ENCODE peak calls at places on chromosomes 11 and 22, in nine cellular contexts. U is psoas muscle, X is mucosa of descending colon, O is epithelial cell of esophagus, P is brain microvascular endothelial cell, M is gastrocnemius medialis, B is HCT116, N is heart right ventricle, C is Caco-2. Z is an unnamed sample.

GRCh38 chr11:26201411-26201810 is 130.5 kb upstream of the ANO3 start:
- DNase-seq in U (no peak), X (no peak), O (peak), P (peak), M (no peak), B (no peak), N (no peak), C (no peak), Z (peak)

GRCh38 chr11:72238040-72238450 is 5.9 kb downstream of the PHOX2A start:
- DNase-seq in U (no peak), X (peak), O (peak), P (peak), M (peak), B (peak), N (no peak), C (peak), Z (peak)

GRCh38 chr11:134152692-134153091 is 71.1 kb downstream of the NCAPD3 start:
- DNase-seq in U (no peak), X (no peak), O (no peak), P (no peak), M (no peak), B (no peak), N (no peak), C (no peak), Z (no peak)

GRCh38 chr11:130070109-130070828 is 575 bp downstream of the APLP2 start:
- DNase-seq in U (peak), X (peak), O (peak), P (no peak), M (peak), B (no peak), N (peak), C (peak), Z (peak)

GRCh38 chr11:34050536-34050935 is 995 bp upstream of the CAPRIN1 start:
- DNase-seq in U (no peak), X (no peak), O (no peak), P (peak), M (no peak), B (no peak), N (no peak), C (no peak), Z (peak)

GRCh38 chr11:93216511-93217121 is 18.8 kb upstream of the SLC36A4 start:
- DNase-seq in U (no peak), X (peak), O (no peak), P (no peak), M (no peak), B (no peak), N (no peak), C (no peak), Z (no peak)

GRCh38 chr22:18057568-18058209 is 20.1 kb upstream of the PEX26 start:
- DNase-seq in U (peak), X (peak), O (peak), P (peak), M (peak), B (peak), N (no peak), C (no peak), Z (peak)

GRCh38 chr11:60625262-60625661 is 74.2 kb upstream of the MS4A8 start:
- DNase-seq in U (no peak), X (peak), O (peak), P (peak), M (no peak), B (peak), N (no peak), C (peak), Z (no peak)

GRCh38 chr22:47601666-47602065 is 839.2 kb downstream of the TBC1D22A start:
- DNase-seq in U (no peak), X (no peak), O (no peak), P (no peak), M (no peak), B (no peak), N (no peak), C (no peak), Z (no peak)

GRCh38 chr22:21672107-21672629 is 6.4 kb downstream of the PPIL2 start:
- DNase-seq in U (no peak), X (no peak), O (no peak), P (no peak), M (no peak), B (no peak), N (no peak), C (no peak), Z (no peak)

GRCh38 chr11:72405009-72405408 is 29.3 kb downstream of the CLPB start:
- DNase-seq in U (no peak), X (no peak), O (no peak), P (no peak), M (no peak), B (no peak), N (no peak), C (no peak), Z (no peak)

GRCh38 chr22:43487311-43488030 is 75.7 kb downstream of the MPPED1 start:
- DNase-seq in U (no peak), X (no peak), O (no peak), P (no peak), M (no peak), B (no peak), N (no peak), C (no peak), Z (no peak)

GRCh38 chr22:19800761-19801244 is 40.2 kb downstream of the TBX1 start:
- DNase-seq in U (no peak), X (no peak), O (peak), P (peak), M (no peak), B (no peak), N (peak), C (peak), Z (no peak)
- TF ChIP-seq CTCF in U (peak), X (no peak), O (peak), P (peak), M (no peak), B (no peak), N (peak), C (peak), Z (peak)

DNA sequence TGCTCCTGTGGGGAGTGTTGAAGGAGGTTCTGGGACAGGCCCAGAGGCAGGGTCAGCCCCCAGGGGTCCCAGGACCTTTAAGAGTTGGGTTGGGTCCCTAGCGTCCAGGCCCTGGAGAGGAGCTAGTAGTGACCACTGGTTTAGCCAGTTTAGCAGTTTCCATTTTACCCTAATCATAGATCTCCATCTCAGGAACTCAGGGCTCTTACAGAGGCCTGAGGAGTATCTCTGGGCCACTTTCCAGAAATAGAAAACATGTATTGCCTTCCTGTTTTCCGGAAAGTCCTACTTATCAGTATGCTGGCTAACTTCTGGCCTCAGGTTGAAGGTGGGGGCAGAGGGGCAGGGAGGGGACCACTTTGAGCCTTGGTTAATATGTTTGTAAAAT is 13.5 kb downstream of the NCF4 start:
- DNase-seq in U (no peak), X (no peak), O (no peak), P (no peak), M (no peak), B (no peak), N (no peak), C (no peak), Z (no peak)
- H3K4me3 ChIP-seq in U (no peak), X (no peak), O (no peak), P (no peak), M (no peak), B (no peak), N (no peak), C (no peak), Z (no peak)

GRCh38 chr11:95845168-95845567 is 54.9 kb downstream of the CEP57 start:
- DNase-seq in U (no peak), X (no peak), O (no peak), P (no peak), M (no peak), B (no peak), N (no peak), C (no peak), Z (no peak)

GRCh38 chr11:95850137-95850536 is 59.8 kb downstream of the CEP57 start:
- DNase-seq in U (no peak), X (no peak), O (no peak), P (no peak), M (no peak), B (no peak), N (no peak), C (no peak), Z (no peak)

GRCh38 chr11:95853138-95853537 is 62.8 kb downstream of the CEP57 start:
- DNase-seq in U (no peak), X (no peak), O (no peak), P (no peak), M (no peak), B (no peak), N (no peak), C (no peak), Z (no peak)

GRCh38 chr11:95853862-95854261 is 63.6 kb downstream of the CEP57 start:
- DNase-seq in U (no peak), X (no peak), O (no peak), P (no peak), M (no peak), B (no peak), N (no peak), C (no peak), Z (no peak)

GRCh38 chr11:95849087-95849825 is 59.0 kb downstream of the CEP57 start:
- DNase-seq in U (no peak), X (peak), O (peak), P (peak), M (peak), B (peak), N (no peak), C (peak), Z (peak)
- TF ChIP-seq CTCF in U (peak), X (no peak), O (peak), P (peak), M (no peak), B (peak), N (peak), C (peak), Z (peak)

GRCh38 chr22:23896523-23897186 is 2.5 kb downstream of the MIF start:
- DNase-seq in U (no peak), X (no peak), O (no peak), P (no peak), M (no peak), B (no peak), N (no peak), C (no peak), Z (no peak)

GRCh38 chr22:23896166-23896522 is 2.0 kb downstream of the MIF start:
- DNase-seq in U (no peak), X (no peak), O (no peak), P (no peak), M (no peak), B (no peak), N (no peak), C (no peak), Z (no peak)

GRCh38 chr22:23893957-23894709 is at the start of gene MIF:
- DNase-seq in U (peak), X (peak), O (peak), P (peak), M (peak), B (peak), N (peak), C (peak), Z (peak)

GRCh38 chr22:23894710-23895598 is 771 bp downstream of the MIF start:
- DNase-seq in U (peak), X (peak), O (peak), P (peak), M (peak), B (peak), N (peak), C (peak), Z (peak)

GRCh38 chr22:23895599-23896144 is 1.5 kb downstream of the MIF start:
- DNase-seq in U (no peak), X (no peak), O (no peak), P (no peak), M (no peak), B (no peak), N (no peak), C (no peak), Z (no peak)
- H3K4me3 ChIP-seq in U (peak), X (no peak), O (peak), P (peak), M (peak), B (peak), N (peak), C (peak), Z (peak)

GRCh38 chr11:73592640-73593039 is 5.3 kb downstream of the FAM168A start:
- DNase-seq in U (no peak), X (no peak), O (no peak), P (no peak), M (no peak), B (no peak), N (no peak), C (no peak), Z (no peak)

GRCh38 chr11:73597956-73598718 is at the start of gene FAM168A:
- DNase-seq in U (peak), X (peak), O (peak), P (peak), M (peak), B (peak), N (peak), C (peak), Z (peak)

GRCh38 chr11:73596547-73596946 is 1.4 kb downstream of the FAM168A start:
- DNase-seq in U (no peak), X (no peak), O (no peak), P (no peak), M (no peak), B (no peak), N (no peak), C (no peak), Z (no peak)

GRCh38 chr11:73598719-73599379 is 937 bp upstream of the FAM168A start:
- DNase-seq in U (no peak), X (no peak), O (no peak), P (no peak), M (no peak), B (no peak), N (no peak), C (no peak), Z (no peak)

DNA sequence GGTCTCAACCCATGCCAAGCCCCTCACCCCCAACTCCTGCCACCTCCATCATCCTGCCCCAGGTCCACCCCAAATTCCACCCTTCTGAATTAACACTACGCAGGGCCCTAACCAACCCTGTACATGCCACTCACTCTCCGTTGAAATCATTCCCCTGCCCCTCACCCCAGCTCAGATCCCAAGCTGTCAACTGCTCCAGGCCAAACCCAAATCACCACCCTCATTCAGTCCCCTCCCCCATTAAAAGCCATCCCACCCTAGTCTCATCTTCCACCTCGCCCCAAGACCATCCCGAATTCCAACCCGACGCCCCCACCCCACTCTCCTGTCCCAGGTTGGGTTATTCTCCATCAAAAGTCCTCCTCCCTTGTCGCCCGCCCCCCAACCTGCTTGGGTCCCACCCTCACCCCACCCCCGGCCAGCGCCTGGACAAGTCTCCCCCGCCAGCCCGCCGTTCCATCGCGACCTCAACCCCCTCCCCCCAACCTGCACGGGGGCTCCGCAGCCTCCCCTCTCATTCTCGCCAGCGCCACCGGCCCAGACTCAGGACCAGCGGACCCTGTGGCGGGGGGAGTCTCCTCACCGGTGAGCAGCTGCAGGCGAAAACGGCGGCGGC is 464 bp downstream of the FAM168A start:
- DNase-seq in U (no peak), X (no peak), O (no peak), P (no peak), M (no peak), B (no peak), N (no peak), C (peak), Z (no peak)
- TF ChIP-seq CTCF in U (no peak), X (no peak), O (no peak), P (no peak), M (no peak), B (no peak), N (no peak), C (no peak), Z (no peak)

DNA sequence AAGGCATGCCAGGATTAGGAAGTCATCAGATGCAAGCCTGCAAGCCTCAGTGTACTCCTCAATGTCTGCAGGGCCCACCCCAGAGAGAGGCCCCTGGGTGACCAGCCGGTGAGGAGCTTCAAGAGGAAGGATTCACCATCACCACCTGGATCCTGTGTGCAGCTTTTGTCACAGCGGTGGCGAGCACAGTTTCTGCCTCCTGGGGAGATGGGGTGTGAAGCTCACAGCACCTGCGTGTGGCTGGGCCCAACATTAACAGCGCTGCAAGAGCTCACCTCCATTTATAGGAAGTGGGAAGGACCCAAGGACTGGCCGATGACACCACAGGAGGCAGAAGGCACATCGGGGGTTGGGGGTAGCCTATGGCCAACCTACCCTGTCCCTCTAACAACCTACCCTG is 235.3 kb downstream of the CTTN start:
- DNase-seq in U (no peak), X (no peak), O (no peak), P (no peak), M (no peak), B (no peak), N (no peak), C (no peak), Z (no peak)
- H3K4me3 ChIP-seq in U (no peak), X (no peak), O (no peak), P (no peak), M (no peak), B (no peak), N (no peak), C (no peak), Z (no peak)

GRCh38 chr11:31830406-31830805 is 19.3 kb upstream of the PAX6 start:
- DNase-seq in U (no peak), X (no peak), O (no peak), P (no peak), M (no peak), B (no peak), N (no peak), C (no peak), Z (no peak)

DNA sequence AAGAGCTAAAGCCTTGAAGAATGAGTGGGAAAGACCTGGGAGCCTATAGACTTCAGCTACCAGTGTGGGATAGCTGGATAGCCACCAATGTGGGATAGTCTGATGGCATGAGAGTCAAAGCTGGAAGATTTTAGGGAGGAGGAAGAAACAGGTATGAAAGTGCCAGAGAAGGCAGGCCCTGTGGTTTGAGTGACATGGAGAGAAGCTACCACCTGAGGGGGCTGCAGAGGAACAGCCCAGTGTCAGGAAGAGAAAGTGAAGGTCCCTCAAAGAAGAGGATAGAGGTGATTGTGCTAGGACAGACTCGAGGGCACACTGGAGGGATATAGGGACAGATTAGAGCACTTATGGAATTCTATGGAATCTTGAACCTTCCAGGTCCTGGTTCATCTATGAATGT is 23.1 kb upstream of the PAX6 start:
- DNase-seq in U (no peak), X (no peak), O (no peak), P (no peak), M (no peak), B (no peak), N (no peak), C (no peak), Z (no peak)
- TF ChIP-seq CTCF in U (no peak), X (no peak), O (no peak), P (peak), M (no peak), B (no peak), N (no peak), C (peak), Z (no peak)

Z was measured in foreskin fibroblast.